ENCODE peak calls at places on chromosome 20, in five cellular contexts. B is anterior cingulate cortex; X is SW 1271; R is mesenteric fat pad; Q is activated T-helper 1 cell treated with anti-CD3 and anti-CD28 coated beads, Interleukin-2, amount 50 U/mL, for 16 hours. Z is an unnamed sample.

GRCh38 chr20:53445276-53445675 is 148.4 kb downstream of the ZNF217 start:
- DNase-seq in X (no peak), B (no peak), R (no peak), Q (no peak), Z (no peak)

GRCh38 chr20:61295726-61296628 is 43.9 kb downstream of the CDH4 start:
- DNase-seq in R (no peak), Q (no peak), B (no peak), X (no peak), Z (no peak)

GRCh38 chr20:841568-842546 is 8.3 kb downstream of the FAM110A start:
- DNase-seq in X (no peak), R (no peak), B (no peak), Q (no peak), Z (peak)

GRCh38 chr20:44896583-44896982 is 11.1 kb downstream of the YWHAB start:
- DNase-seq in X (no peak), Q (no peak), R (no peak), B (no peak), Z (no peak)

GRCh38 chr20:51725584-51726176 is 42.5 kb downstream of the ATP9A start:
- DNase-seq in X (no peak), R (peak), B (no peak), Q (no peak), Z (no peak)

GRCh38 chr20:32847964-32848363 is 10.8 kb upstream of the EFCAB8 start:
- DNase-seq in B (no peak), X (no peak), Q (no peak), R (no peak), Z (no peak)

GRCh38 chr20:32028647-32029372 is 18.6 kb downstream of the CCM2L start:
- DNase-seq in B (no peak), X (no peak), R (no peak), Q (no peak), Z (no peak)

GRCh38 chr20:36312724-36313441 is 6.7 kb downstream of the DLGAP4 start:
- DNase-seq in Q (no peak), X (no peak), R (peak), B (no peak), Z (peak)

GRCh38 chr20:49450281-49450707 is 32.2 kb downstream of the KCNB1 start:
- DNase-seq in X (no peak), R (no peak), Q (no peak), B (peak), Z (no peak)

GRCh38 chr20:48257833-48258232 is 472.6 kb upstream of the SULF2 start:
- DNase-seq in R (no peak), X (no peak), B (no peak), Q (no peak), Z (no peak)

GRCh38 chr20:63253438-63254236 is 626 bp downstream of the NKAIN4 start:
- DNase-seq in B (peak), Q (no peak), X (no peak), R (no peak), Z (no peak)

GRCh38 chr20:33076662-33077398 is 2.6 kb upstream of the BPIFB4 start:
- DNase-seq in X (no peak), B (no peak), R (no peak), Q (no peak), Z (no peak)

GRCh38 chr20:23419995-23420901 is 1.0 kb downstream of the NAPB start:
- DNase-seq in Q (peak), X (no peak), B (peak), R (peak), Z (peak)

GRCh38 chr20:16299892-16300291 is 273.4 kb downstream of the KIF16B start:
- DNase-seq in R (no peak), X (no peak), Q (no peak), B (no peak), Z (no peak)

GRCh38 chr20:48831702-48832422 is 4.1 kb upstream of the PREX1 start:
- DNase-seq in X (no peak), B (no peak), R (no peak), Q (no peak), Z (no peak)

GRCh38 chr20:17835240-17835940 is 133.2 kb downstream of the SNX5 start:
- DNase-seq in R (no peak), X (no peak), B (no peak), Q (no peak), Z (no peak)

GRCh38 chr20:56788041-56788670 is 159.1 kb downstream of the TFAP2C start:
- DNase-seq in X (peak), R (no peak), B (no peak), Q (no peak), Z (no peak)

GRCh38 chr20:56722042-56722441 is 92.9 kb downstream of the TFAP2C start:
- DNase-seq in X (no peak), Q (no peak), R (no peak), B (no peak), Z (no peak)

GRCh38 chr20:33689973-33690372 is 3.8 kb upstream of the E2F1 start:
- DNase-seq in R (no peak), Q (no peak), X (no peak), B (no peak), Z (no peak)

GRCh38 chr20:25539742-25540201 is 45.6 kb downstream of the NINL start:
- DNase-seq in R (no peak), Q (no peak), B (peak), X (no peak), Z (no peak)

GRCh38 chr20:38882600-38882999 is 43.6 kb upstream of the FAM83D start:
- DNase-seq in X (no peak), B (no peak), Q (no peak), R (no peak), Z (no peak)

GRCh38 chr20:63829943-63830820 is 882 bp downstream of the ZBTB46 start:
- DNase-seq in Q (no peak), X (no peak), R (no peak), B (no peak), Z (peak)

GRCh38 chr20:1964061-1964460 is 29.8 kb downstream of the PDYN start:
- DNase-seq in X (no peak), R (no peak), B (no peak), Q (no peak), Z (no peak)

GRCh38 chr20:10508060-10508459 is 73.0 kb downstream of the SLX4IP start:
- DNase-seq in Q (no peak), B (no peak), X (no peak), R (no peak), Z (no peak)

GRCh38 chr20:40416274-40416673 is 272.8 kb downstream of the MAFB start:
- DNase-seq in Q (no peak), B (no peak), R (no peak), X (no peak), Z (no peak)

GRCh38 chr20:37119356-37120036 is 23.7 kb upstream of the RBL1 start:
- DNase-seq in R (no peak), X (no peak), B (no peak), Q (no peak), Z (no peak)

GRCh38 chr20:35776513-35777101 is 4.8 kb downstream of the PHF20 start:
- DNase-seq in R (no peak), Q (no peak), X (no peak), B (no peak), Z (peak)

GRCh38 chr20:51175724-51176123 is 152.8 kb upstream of the KCNG1 start:
- DNase-seq in R (peak), B (no peak), Q (no peak), X (no peak), Z (no peak)

GRCh38 chr20:1105599-1106194 is 12.7 kb upstream of the PSMF1 start:
- DNase-seq in X (no peak), B (no peak), R (no peak), Q (no peak), Z (no peak)

GRCh38 chr20:56788671-56789610 is 159.8 kb downstream of the TFAP2C start:
- DNase-seq in Q (no peak), X (peak), B (no peak), R (no peak), Z (no peak)

GRCh38 chr20:37270586-37271420 is 9.2 kb upstream of the GHRH start:
- DNase-seq in X (no peak), B (no peak), Q (no peak), R (no peak), Z (no peak)

GRCh38 chr20:52251137-52251700 is 59.6 kb upstream of the ZFP64 start:
- DNase-seq in R (no peak), Q (no peak), X (no peak), B (no peak), Z (no peak)

GRCh38 chr20:60080401-60080800 is 122.2 kb downstream of the CDH26 start:
- DNase-seq in R (no peak), Q (no peak), X (no peak), B (no peak), Z (no peak)

Z was measured in mesothelial cell of epicardium.